ENCODE peak calls at places on chromosomes 2 and 18, in nine cellular contexts. U, D, X, A, O, T, P, H and L are unnamed samples.

GRCh38 chr18:54531402-54532065 is 59.5 kb upstream of the DYNAP start:
- DNase-seq in A (no peak), O (no peak), D (no peak), U (no peak), P (no peak), X (no peak), T (no peak), H (peak; percentile 17), L (no peak)

GRCh38 chr2:27584597-27584996 is 1.8 kb downstream of the ZNF512 start:
- DNase-seq in H (no peak), D (no peak), P (no peak), A (no peak), O (no peak), T (no peak), X (no peak), U (no peak), L (no peak)

GRCh38 chr2:109516445-109517117 is 97.2 kb downstream of the SEPTIN10 start:
- DNase-seq in U (peak; percentile 21), H (no peak), A (peak; percentile 70), X (no peak), T (peak; percentile 65), D (peak; percentile 78), O (peak; percentile 11), P (no peak), L (no peak)

GRCh38 chr2:37232131-37232933 is 874 bp downstream of the NDUFAF7 start:
- DNase-seq in T (peak; percentile 21), U (peak; percentile 8), H (peak; percentile 7), D (no peak), A (no peak), X (no peak), O (peak; percentile 30), P (no peak), L (no peak)

GRCh38 chr2:144505245-144505801 is 14.6 kb downstream of the ZEB2 start:
- DNase-seq in H (no peak), D (no peak), T (no peak), O (peak; percentile 53), X (no peak), U (peak; percentile 69), P (peak; percentile 22), A (no peak), L (no peak)

GRCh38 chr2:69387770-69388481 is 899 bp upstream of the GFPT1 start:
- DNase-seq in D (no peak), X (no peak), T (no peak), H (no peak), O (no peak), A (no peak), U (peak; percentile 11), P (no peak), L (no peak)

GRCh38 chr2:8953525-8953924 is 50.0 kb downstream of the MBOAT2 start:
- DNase-seq in A (no peak), O (peak; percentile 1), T (no peak), X (no peak), D (no peak), P (no peak), U (no peak), H (no peak), L (no peak)

GRCh38 chr2:3037196-3038194 is 340.1 kb downstream of the EIPR1 start:
- DNase-seq in T (no peak), H (no peak), A (no peak), O (no peak), P (no peak), U (no peak), D (no peak), X (no peak), L (no peak)

GRCh38 chr2:197179744-197180498 is 130.7 kb downstream of the ANKRD44 start:
- DNase-seq in D (no peak), X (no peak), A (no peak), T (peak; percentile 11), P (no peak), H (no peak), O (peak; percentile 66), U (peak; percentile 80), L (no peak)

GRCh38 chr18:75654928-75655745 is 227.6 kb upstream of the SMIM21 start:
- DNase-seq in O (no peak), H (no peak), A (peak; percentile 56), D (peak; percentile 13), X (no peak), U (peak; percentile 3), T (no peak), P (no peak), L (no peak)

DNA sequence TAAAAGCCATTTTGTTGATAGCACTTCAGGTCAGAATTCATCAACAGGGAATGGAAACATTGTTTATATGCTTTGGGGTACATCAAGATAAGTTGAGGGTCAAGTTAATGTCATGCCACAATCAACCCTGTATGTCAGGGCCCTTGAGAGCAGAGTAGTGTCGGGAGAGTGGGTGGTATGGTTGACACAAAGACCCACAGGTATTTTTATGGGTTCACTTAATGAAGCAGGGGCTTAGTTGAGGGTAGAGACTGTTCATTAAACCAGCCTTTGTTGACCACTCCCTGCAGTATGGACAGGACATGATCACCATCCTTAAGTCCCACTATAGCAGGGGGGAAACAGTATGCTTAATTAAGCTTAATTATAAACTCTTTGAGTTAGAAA is 5.7 kb downstream of the RPL37A start:
- DNase-seq in H (no peak), T (no peak), O (no peak), A (no peak), D (no peak), P (no peak), X (no peak), U (no peak), L (no peak)
- TF ChIP-seq CTCF in H (no peak), T (no peak), O (no peak), A (no peak), D (no peak), P (no peak), X (no peak), U (no peak), L (no peak)

GRCh38 chr18:78981652-78981955 is 2.0 kb downstream of the SALL3 start:
- DNase-seq in P (no peak), A (no peak), T (no peak), H (no peak), O (no peak), X (no peak), D (no peak), U (no peak), L (no peak)

GRCh38 chr18:78983530-78983929 is 3.9 kb downstream of the SALL3 start:
- DNase-seq in X (no peak), T (no peak), H (no peak), U (no peak), P (no peak), A (no peak), O (no peak), D (no peak), L (no peak)

GRCh38 chr18:78982186-78982585 is 2.6 kb downstream of the SALL3 start:
- DNase-seq in P (no peak), T (no peak), D (no peak), U (no peak), X (no peak), O (no peak), H (no peak), A (no peak), L (no peak)

GRCh38 chr18:78984941-78985784 is 5.5 kb downstream of the SALL3 start:
- DNase-seq in A (no peak), D (peak; percentile 7), H (no peak), O (no peak), X (no peak), T (peak; percentile 28), U (no peak), P (no peak), L (no peak)

DNA sequence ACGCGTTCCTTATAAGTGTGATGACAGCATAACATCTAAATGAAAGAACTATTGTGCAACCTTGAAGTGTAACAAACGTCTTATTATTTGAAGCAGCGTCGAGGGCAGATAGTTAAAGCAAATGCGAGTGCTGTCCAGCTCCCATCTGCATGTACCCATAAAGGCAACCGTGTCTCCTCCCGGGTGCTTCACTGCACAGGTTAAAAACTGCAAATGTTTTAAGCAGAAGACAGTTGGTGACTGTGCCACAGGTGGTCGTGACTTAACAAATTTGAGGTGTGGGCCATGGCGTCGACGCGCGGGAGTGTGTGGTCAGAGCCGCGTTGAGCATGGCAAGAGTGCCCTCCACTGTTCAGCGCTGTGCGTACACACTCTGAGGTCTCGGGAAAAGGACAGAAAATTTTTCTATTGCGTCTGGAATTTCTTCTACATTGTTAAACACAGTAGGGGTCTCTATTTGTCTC is 6.4 kb downstream of the SALL3 start:
- DNase-seq in P (no peak), T (peak; percentile 21), A (peak; percentile 61), U (no peak), H (no peak), X (no peak), O (no peak), D (peak; percentile 22), L (no peak)
- TF ChIP-seq CTCF in P (no peak), T (peak; percentile 51), A (peak; percentile 20), U (peak; percentile 24), H (peak; percentile 59), X (peak; percentile 25), O (peak; percentile 67), D (no peak), L (peak; percentile 83)

DNA sequence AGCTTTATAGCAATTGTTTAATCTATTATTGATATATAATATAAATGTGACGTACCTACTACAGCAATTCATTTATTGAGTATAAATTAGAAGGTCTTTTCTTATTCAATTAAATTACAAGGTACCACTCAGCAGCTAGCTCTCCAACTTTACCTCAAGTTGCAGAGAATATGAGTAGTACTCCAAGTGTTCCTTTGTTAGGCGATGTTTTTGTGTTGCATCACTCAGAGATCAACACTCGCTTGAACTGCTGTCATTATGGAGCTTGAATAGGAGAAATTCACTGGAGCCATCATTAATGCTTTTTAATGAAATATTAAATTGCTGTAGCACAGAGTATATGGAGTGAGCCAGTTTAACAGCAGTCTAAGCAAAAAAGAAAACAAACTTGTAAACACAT is 320.0 kb downstream of the FSIP2 start:
- DNase-seq in A (no peak), X (no peak), O (no peak), P (no peak), U (peak; percentile 63), T (no peak), D (no peak), H (no peak), L (no peak)
- TF ChIP-seq CTCF in A (no peak), X (no peak), O (no peak), P (no peak), U (no peak), T (no peak), D (no peak), H (no peak), L (no peak)

GRCh38 chr2:175437167-175437566 is 255.7 kb upstream of the ATP5MC3 start:
- DNase-seq in U (no peak), A (no peak), D (no peak), P (no peak), O (no peak), H (no peak), X (no peak), T (no peak), L (no peak)

GRCh38 chr2:175435012-175435411 is 253.5 kb upstream of the ATP5MC3 start:
- DNase-seq in D (no peak), X (no peak), O (no peak), A (no peak), T (no peak), P (no peak), U (no peak), H (no peak), L (no peak)

GRCh38 chr2:175441361-175441760 is 259.9 kb upstream of the ATP5MC3 start:
- DNase-seq in P (no peak), A (no peak), T (no peak), X (no peak), O (no peak), D (no peak), U (no peak), H (no peak), L (no peak)

GRCh38 chr2:175436076-175436475 is 254.6 kb upstream of the ATP5MC3 start:
- DNase-seq in D (no peak), P (no peak), X (no peak), H (peak; percentile 64), A (no peak), T (no peak), U (no peak), O (no peak), L (no peak)

GRCh38 chr2:175439416-175439815 is 257.9 kb upstream of the ATP5MC3 start:
- DNase-seq in D (no peak), T (no peak), O (no peak), A (no peak), P (no peak), X (no peak), H (no peak), U (no peak), L (no peak)
- TF ChIP-seq CTCF in D (no peak), T (no peak), O (no peak), A (no peak), P (no peak), X (no peak), H (no peak), U (no peak), L (no peak)